ENCODE peak calls at places on chromosomes 2 and 18, in ten cellular contexts. P is skeletal muscle cell; S is heart right ventricle; T is foreskin fibroblast; U is CD8-positive, alpha-beta memory T cell; R is body of pancreas; K is GM12865; F is pancreas; C is BE2C; H is astrocyte. J is an unnamed sample.

GRCh38 chr2:216539791-216540241 is 41.2 kb downstream of the RPL37A start:
- DNase-seq in P (no peak), T (peak), C (peak), H (no peak), U (no peak), R (peak), S (peak), K (peak), F (peak), J (peak)

GRCh38 chr18:74456409-74457042 is 582 bp downstream of the DIPK1C start:
- DNase-seq in F (no peak), P (no peak), K (no peak), T (no peak), U (no peak), H (no peak), C (no peak), R (no peak), S (no peak), J (no peak)

GRCh38 chr18:34592961-34593382 is 117.1 kb upstream of the DTNA start:
- DNase-seq in K (no peak), R (peak), F (no peak), T (peak), P (peak), S (peak), H (peak), C (no peak), U (no peak), J (no peak)

GRCh38 chr2:156379069-156379468 is 46.5 kb upstream of the NR4A2 start:
- DNase-seq in U (no peak), T (no peak), H (no peak), F (no peak), P (no peak), S (no peak), K (no peak), C (no peak), R (no peak), J (no peak)

GRCh38 chr18:12890500-12890899 is 6.5 kb upstream of the PTPN2 start:
- DNase-seq in U (no peak), F (no peak), T (no peak), K (peak), R (no peak), C (no peak), H (no peak), P (no peak), S (no peak), J (no peak)

GRCh38 chr2:96949701-96950350 is 36.6 kb downstream of the FAM178B start:
- DNase-seq in C (no peak), R (no peak), K (no peak), S (no peak), P (no peak), H (no peak), F (no peak), U (no peak), T (no peak), J (no peak)

GRCh38 chr2:96575790-96576456 is 39.4 kb downstream of the ARID5A start:
- DNase-seq in R (no peak), C (no peak), T (no peak), S (no peak), P (no peak), U (no peak), F (no peak), H (no peak), K (no peak), J (no peak)

GRCh38 chr2:203623104-203623503 is 83.3 kb upstream of the CD28 start:
- DNase-seq in C (no peak), P (peak), R (no peak), F (no peak), T (peak), U (no peak), S (no peak), H (peak), K (no peak), J (peak)

GRCh38 chr2:200405599-200406298 is 99.3 kb downstream of the SPATS2L start:
- DNase-seq in F (no peak), T (peak), S (no peak), U (no peak), R (peak), H (peak), P (peak), C (no peak), K (peak), J (peak)

GRCh38 chr2:158743466-158743865 is 51.7 kb upstream of the DAPL1 start:
- DNase-seq in U (no peak), S (no peak), F (no peak), R (no peak), T (no peak), P (no peak), C (no peak), H (no peak), K (no peak), J (no peak)

GRCh38 chr2:158746488-158746887 is 48.6 kb upstream of the DAPL1 start:
- DNase-seq in S (no peak), T (no peak), K (no peak), R (no peak), H (no peak), F (no peak), U (no peak), P (no peak), C (no peak), J (no peak)

GRCh38 chr2:158745866-158746382 is 49.2 kb upstream of the DAPL1 start:
- DNase-seq in T (no peak), K (no peak), H (no peak), P (no peak), F (no peak), C (no peak), U (no peak), R (no peak), S (no peak), J (no peak)

GRCh38 chr2:158743899-158744298 is 51.2 kb upstream of the DAPL1 start:
- DNase-seq in U (no peak), H (no peak), C (no peak), S (no peak), K (no peak), F (no peak), P (no peak), T (no peak), R (no peak), J (no peak)

DNA sequence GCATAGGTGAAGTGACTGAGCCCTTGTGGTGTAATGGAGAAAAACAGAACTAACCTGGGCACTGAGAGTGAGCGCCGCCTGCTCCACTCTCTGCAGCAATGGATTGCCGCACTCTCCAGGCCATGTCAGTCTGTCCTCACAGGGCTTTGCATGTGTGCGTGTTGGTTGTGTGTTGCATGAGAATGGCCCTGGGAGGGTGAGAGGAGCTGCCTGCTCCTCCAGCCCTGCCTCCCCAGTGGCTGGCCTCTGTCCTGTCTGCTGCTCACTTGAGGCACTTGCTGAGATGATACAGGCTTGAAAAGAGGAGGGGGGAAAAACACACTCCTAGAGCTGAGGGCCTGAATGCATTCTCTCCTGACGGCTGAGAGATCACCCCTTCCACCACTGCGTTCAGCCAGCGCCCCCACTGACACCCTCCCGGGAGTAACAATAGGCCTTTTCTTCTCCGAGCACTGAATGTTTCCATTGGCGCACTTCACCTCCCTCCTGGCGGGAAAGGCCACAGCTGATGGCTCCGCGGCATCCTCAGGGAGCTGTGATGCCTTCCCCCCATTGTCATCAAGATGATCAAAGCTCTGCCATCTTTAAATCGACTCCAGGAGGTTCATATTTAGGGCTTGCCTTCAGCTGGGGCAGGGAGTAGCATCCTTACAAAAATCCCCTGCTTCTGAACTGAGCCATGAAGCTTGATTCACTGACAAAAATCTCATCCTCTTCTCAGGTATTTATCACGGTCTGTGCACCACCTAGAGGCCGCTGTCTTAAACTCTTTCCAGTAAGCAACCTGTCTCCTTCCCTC is 49.9 kb upstream of the DAPL1 start:
- DNase-seq in S (peak), U (no peak), R (peak), H (peak), T (peak), C (peak), K (peak), F (no peak), P (no peak), J (no peak)
- H3K4me3 ChIP-seq in S (no peak), U (no peak), R (no peak), H (no peak), T (no peak), C (no peak), K (no peak), F (no peak), P (no peak), J (no peak)

DNA sequence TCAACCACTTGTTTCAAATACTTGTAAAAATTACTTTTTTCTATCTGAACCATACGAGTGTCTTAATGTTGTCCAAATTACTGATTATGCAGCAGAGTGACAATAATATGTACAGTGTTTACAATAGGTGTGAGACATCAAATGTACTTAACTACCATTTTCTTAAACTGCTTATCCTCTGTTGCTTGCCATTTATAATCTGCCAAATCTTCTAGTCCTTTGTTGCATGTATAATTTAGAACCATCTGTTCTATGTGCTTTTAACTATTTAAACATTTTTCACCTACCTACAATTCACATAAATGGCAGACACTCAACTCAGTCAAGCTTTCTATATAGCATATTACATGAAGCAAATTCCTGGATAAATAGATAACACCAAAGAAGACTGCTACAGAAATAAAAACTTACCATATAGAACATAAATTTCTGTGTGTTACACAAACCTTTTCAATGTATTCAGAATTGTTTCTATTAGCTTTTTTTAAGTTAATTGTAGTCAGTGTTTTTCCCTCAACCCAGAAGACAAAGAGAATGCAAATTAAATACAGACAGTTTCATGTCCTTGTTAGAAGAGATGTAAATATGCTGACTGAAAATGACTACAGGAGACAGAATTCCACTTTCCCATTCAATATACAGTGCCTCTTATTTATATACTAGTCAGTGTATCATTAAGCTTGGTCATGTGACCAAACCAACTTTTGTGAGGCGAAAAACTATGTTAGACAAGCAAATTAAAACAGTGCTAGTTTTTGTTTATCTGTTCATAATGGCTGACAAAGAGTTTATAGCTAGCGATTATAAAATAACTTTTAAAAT is 2.6 kb downstream of the BAZ2B start:
- DNase-seq in S (no peak), F (no peak), K (peak), R (no peak), H (peak), C (no peak), U (no peak), P (no peak), T (no peak), J (no peak)
- H3K4me3 ChIP-seq in S (peak), F (no peak), K (peak), R (peak), H (peak), C (peak), U (no peak), P (peak), T (peak), J (peak)

GRCh38 chr2:113167115-113167932 is 6.4 kb upstream of the PSD4 start:
- DNase-seq in C (no peak), U (no peak), P (no peak), F (peak), T (no peak), H (no peak), S (no peak), K (no peak), R (peak), J (no peak)
- H3K4me3 ChIP-seq in C (no peak), U (peak), P (no peak), F (no peak), T (no peak), H (no peak), S (no peak), K (no peak), R (no peak), J (no peak)

GRCh38 chr2:68436270-68436669 is 30.8 kb downstream of the FBXO48 start:
- DNase-seq in H (peak), P (no peak), F (no peak), S (no peak), T (no peak), K (no peak), U (no peak), C (no peak), R (no peak), J (no peak)
- H3K4me3 ChIP-seq in H (no peak), P (no peak), F (no peak), S (no peak), T (no peak), K (no peak), U (no peak), C (no peak), R (no peak), J (no peak)

GRCh38 chr18:57353137-57353939 is 981 bp downstream of the ST8SIA3 start:
- DNase-seq in K (no peak), C (peak), R (peak), F (peak), H (no peak), S (no peak), P (no peak), U (no peak), T (no peak), J (no peak)

GRCh38 chr18:57353940-57354461 is 1.6 kb downstream of the ST8SIA3 start:
- DNase-seq in U (no peak), P (no peak), T (peak), R (peak), K (no peak), F (peak), C (peak), S (peak), H (peak), J (peak)

GRCh38 chr18:57352271-57352701 is at the start of gene ST8SIA3:
- DNase-seq in H (no peak), K (no peak), U (no peak), R (no peak), F (no peak), T (no peak), P (no peak), C (peak), S (no peak), J (no peak)

GRCh38 chr18:57347784-57348183 is 4.6 kb upstream of the ST8SIA3 start:
- DNase-seq in F (no peak), C (no peak), S (no peak), R (no peak), T (no peak), P (no peak), K (no peak), U (no peak), H (no peak), J (no peak)

GRCh38 chr18:57352761-57353136 is 392 bp downstream of the ST8SIA3 start:
- DNase-seq in K (no peak), H (no peak), C (peak), U (no peak), P (no peak), S (no peak), F (peak), R (no peak), T (no peak), J (no peak)
- H3K4me3 ChIP-seq in K (no peak), H (no peak), C (peak), U (no peak), P (no peak), S (no peak), F (no peak), R (no peak), T (no peak), J (no peak)

DNA sequence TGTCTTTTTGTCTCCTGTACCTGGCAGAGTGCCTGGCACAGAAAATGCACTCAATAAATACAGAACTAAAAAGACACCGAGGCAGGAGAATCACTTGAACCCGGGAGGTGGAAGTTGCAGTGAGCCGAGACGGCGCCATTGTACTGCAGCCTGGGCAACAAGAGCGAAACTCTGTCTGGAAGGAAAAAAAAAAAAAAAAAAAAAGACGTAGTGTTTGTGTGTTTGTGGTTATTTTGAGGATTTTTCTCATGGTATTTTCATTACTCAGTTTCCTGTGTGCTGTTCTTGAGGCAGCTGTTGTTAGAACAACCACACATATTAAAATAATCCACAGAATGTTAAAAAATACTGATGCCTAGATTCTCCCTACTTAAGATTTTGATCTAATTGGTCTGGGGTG is 519.2 kb upstream of the SPHKAP start:
- DNase-seq in K (no peak), T (peak), S (no peak), H (peak), R (no peak), F (no peak), P (peak), C (no peak), U (no peak), J (peak)
- H3K4me3 ChIP-seq in K (no peak), T (no peak), S (no peak), H (no peak), R (no peak), F (no peak), P (no peak), C (no peak), U (no peak), J (no peak)

GRCh38 chr2:133266926-133267590 is 301.2 kb downstream of the NCKAP5 start:
- DNase-seq in P (no peak), T (no peak), C (peak), R (no peak), H (no peak), S (no peak), U (no peak), F (no peak), K (no peak), J (no peak)

GRCh38 chr2:133262888-133263287 is 305.4 kb downstream of the NCKAP5 start:
- DNase-seq in C (no peak), U (no peak), P (no peak), K (no peak), S (no peak), H (no peak), T (no peak), F (no peak), R (no peak), J (no peak)

GRCh38 chr2:133270550-133270949 is 297.7 kb downstream of the NCKAP5 start:
- DNase-seq in P (no peak), F (no peak), C (no peak), S (no peak), H (no peak), R (no peak), U (no peak), T (no peak), K (no peak), J (no peak)

GRCh38 chr2:133266075-133266925 is 302.0 kb downstream of the NCKAP5 start:
- DNase-seq in K (no peak), R (no peak), C (peak), S (no peak), T (no peak), F (peak), U (no peak), P (no peak), H (peak), J (no peak)

DNA sequence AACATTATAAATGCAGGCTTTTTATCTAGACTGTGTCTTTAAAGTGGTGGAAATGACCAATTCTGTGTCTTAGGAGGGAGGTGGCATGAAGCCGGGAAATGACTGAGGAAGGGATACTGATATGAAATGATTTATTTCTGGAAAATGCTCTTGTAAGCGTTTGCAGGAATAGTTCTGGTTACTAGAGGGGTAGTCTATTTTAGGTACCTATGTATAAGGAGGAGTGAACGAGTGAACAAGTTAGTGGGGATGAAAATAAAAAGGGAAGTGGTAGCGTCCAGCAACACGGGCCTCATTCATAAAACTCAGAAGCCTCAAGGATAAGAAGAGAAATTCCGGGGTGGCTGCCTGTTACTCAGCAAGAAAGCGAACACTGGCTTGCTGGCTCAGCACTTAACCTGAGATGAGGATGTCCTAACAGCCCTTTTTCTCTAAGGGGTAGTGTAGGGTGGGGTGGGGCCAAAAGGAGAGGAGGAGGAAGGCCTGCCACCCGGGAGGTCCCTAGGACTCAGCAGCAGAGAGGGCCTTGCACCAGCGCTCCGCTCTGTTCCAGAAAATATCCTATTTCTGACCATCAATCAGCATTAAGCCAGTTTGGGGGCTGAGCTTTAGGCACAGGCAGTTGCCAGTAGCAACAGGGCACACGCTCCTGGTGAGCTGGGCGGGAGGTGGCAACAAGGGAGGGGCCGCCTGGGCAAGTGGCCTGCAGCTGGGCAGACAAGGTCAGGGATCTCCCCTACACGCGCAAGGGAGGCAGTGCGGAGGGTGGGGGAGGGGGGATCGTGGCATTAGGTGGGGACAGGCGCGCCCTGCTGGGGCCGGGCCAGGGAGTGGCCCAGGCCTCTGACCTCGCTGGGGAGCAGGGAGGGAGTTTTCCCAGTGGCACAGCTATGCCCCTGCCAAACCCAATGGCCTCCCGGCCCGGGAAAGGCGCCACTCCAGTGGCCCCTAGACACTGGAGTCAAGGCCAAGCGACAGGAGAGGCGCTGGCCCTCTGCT is 303.0 kb downstream of the NCKAP5 start:
- DNase-seq in H (peak), S (peak), P (no peak), R (peak), K (no peak), U (no peak), T (no peak), F (peak), C (peak), J (no peak)
- H3K4me3 ChIP-seq in H (no peak), S (peak), P (no peak), R (no peak), K (no peak), U (no peak), T (peak), F (no peak), C (no peak), J (no peak)

DNA sequence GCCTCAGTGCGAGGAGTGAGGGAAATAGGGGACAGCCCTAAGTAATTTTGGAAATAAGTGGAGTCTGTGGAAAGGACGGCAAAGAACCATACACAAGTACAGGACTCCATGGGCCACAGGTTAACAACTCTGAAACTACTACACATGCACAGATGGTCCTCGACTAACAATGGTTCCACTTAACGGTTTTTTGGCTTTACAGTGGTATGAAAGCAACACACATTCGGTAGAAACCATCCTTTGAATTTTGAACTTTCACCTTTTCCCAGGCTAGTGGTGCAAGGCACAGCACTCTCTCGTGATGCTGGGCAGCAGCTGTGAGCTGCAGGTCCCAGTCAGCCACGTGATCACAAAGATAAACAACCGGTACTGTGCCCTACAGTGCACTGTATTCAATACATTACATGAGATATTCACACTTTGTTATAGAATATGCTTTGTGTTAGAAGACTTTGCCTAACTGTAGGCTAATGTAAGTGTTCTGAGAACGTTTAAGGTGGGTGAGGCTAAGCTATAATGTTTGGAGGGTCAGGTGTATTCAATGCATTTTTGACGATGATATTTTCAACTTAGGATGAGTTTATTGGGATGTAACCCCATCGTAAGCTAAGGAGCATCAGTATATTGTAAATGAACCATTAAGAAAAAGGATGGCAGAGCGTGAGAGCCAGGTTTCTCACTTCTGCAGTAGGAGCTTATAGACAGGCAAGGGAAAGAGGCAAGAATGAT is 44.6 kb downstream of the TBC1D8 start:
- DNase-seq in U (no peak), F (no peak), R (peak), T (no peak), S (no peak), H (no peak), P (no peak), C (no peak), K (no peak), J (no peak)
- H3K4me3 ChIP-seq in U (no peak), F (no peak), R (no peak), T (no peak), S (no peak), H (no peak), P (no peak), C (no peak), K (no peak), J (no peak)

J was measured in HFF-Myc.